ENCODE peak calls at places on chromosome 15, in four cellular contexts. T is mesenchymal stem cell, A is IMR-90, N is H9. W is an unnamed sample.

GRCh38 chr15:63553388-63553791 is 43.8 kb upstream of the FBXL22 start:
- DNase-seq in T (peak; percentile 97), A (peak; percentile 97), N (no peak), W (no peak)

GRCh38 chr15:27563765-27564164 is 535.4 kb downstream of the OCA2 start:
- DNase-seq in T (no peak), A (no peak), N (no peak), W (no peak)

GRCh38 chr15:25056484-25057429 is 102.0 kb downstream of the SNRPN start:
- DNase-seq in T (no peak), A (no peak), N (peak; percentile 30), W (no peak)

GRCh38 chr15:26590673-26591072 is 182.2 kb downstream of the GABRB3 start:
- DNase-seq in T (no peak), A (no peak), N (no peak), W (no peak)

GRCh38 chr15:92817339-92817886 is 82.7 kb upstream of the CHD2 start:
- DNase-seq in T (no peak), A (no peak), N (no peak), W (no peak)

GRCh38 chr15:25862469-25863066 is 559 bp downstream of the ATP10A start:
- DNase-seq in T (no peak), A (no peak), N (peak; percentile 51), W (peak; percentile 68)

GRCh38 chr15:38414351-38414750 is 39.6 kb upstream of the FAM98B start:
- DNase-seq in T (peak; percentile 75), A (peak; percentile 75), N (peak; percentile 56), W (peak; percentile 38)

GRCh38 chr15:79724804-79725203 is 172.0 kb downstream of the MTHFS start:
- DNase-seq in T (no peak), A (no peak), N (no peak), W (no peak)

GRCh38 chr15:75188499-75188898 is 13.2 kb upstream of the C15orf39 start:
- DNase-seq in T (no peak), A (no peak), N (no peak), W (no peak)
- H3K14ac ChIP-seq in T (no peak overlapping the region), A (no peak overlapping the region), N (no peak overlapping the region), W (no peak overlapping the region)

GRCh38 chr15:74373056-74373650 is 5.7 kb upstream of the CYP11A1 start:
- DNase-seq in T (no peak), A (no peak), N (no peak), W (no peak)
- H2BK15ac ChIP-seq in T (no peak overlapping the region), A (no peak overlapping the region), N (no peak overlapping the region), W (peak overlapping the region; percentile 98)

DNA sequence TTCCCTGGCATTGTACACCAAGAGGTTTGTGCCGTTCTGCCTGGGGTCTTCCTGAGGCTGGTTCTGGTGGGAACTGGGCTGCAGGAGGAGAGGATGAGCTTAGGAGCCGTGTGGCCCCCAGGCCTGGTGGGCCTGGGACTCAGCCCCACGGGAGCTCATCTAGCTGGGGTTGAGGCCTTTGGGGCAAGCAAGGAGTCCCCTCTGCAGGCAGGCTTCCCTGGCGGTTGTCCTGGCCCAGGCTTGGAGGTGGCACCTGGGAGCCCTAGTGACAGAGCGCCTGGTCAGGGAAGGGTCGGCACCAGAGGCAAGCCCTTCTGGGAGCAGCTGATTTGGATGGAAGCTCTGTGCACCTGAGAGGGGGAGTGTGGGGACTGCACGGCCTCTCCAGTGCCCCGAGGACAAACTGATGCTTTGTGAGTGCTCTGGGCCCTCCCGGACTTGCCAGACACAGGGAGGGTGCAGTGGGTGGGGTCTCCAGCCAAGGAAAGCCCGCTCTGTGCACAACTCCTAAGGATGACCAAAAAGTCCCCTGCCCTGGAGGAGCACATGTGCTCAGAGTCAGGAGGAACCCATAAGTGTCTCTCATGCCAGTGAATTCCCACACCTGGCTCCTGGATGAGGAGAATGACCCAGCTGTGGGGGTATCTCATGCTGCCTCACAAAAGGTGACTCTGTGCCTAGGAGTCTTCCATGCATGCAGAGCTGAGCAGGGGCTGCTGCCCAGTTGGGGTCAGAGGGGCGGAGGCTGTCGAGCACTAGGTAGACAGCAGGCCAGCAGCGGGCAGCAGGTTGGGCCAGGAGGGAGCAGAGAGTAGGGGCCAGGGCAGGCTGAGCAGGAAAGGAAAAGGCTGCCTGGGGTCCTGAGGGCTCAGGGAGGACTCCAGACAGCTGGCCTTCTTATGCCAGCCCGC is 2.7 kb downstream of the PAK6 start:
- DNase-seq in T (no peak), A (no peak), N (no peak), W (no peak)
- H3K14ac ChIP-seq in T (no peak overlapping the region), A (no peak overlapping the region), N (no peak overlapping the region), W (no peak overlapping the region)

GRCh38 chr15:81795899-81796298 is 249.9 kb downstream of the MEX3B start:
- DNase-seq in T (no peak), A (no peak), N (no peak), W (no peak)

GRCh38 chr15:81789403-81789802 is 256.4 kb downstream of the MEX3B start:
- DNase-seq in T (no peak), A (no peak), N (no peak), W (no peak)

GRCh38 chr15:81786776-81787175 is 259.0 kb downstream of the MEX3B start:
- DNase-seq in T (no peak), A (no peak), N (no peak), W (no peak)

DNA sequence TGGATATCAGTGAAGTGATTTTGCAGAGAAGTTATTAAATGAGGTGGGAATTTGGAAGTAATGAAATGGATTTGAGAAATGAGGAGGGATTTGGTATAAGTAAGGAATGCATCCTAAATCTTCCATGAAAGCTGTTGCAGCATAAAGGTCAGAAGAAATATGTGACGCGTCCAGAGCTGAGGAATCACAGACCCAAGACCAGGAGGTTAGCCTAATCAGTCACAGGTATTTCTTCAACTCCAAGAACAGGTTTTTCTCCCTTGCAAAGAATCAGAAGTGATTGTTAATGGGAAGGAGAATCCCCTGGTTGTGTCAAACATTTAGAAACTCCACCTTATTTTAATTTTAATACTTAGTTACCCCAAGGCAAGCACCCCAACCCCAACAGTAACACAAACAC is 253.2 kb downstream of the MEX3B start:
- DNase-seq in T (no peak), A (no peak), N (no peak), W (peak; percentile 11)
- H2BK15ac ChIP-seq in T (no peak overlapping the region), A (no peak overlapping the region), N (no peak overlapping the region), W (no peak overlapping the region)

GRCh38 chr15:98894312-98894711 is 113.3 kb downstream of the PGPEP1L start:
- DNase-seq in T (no peak), A (no peak), N (no peak), W (no peak)
- H3K14ac ChIP-seq in T (no peak overlapping the region), A (peak overlapping the region; percentile 35), N (no peak overlapping the region), W (no peak overlapping the region)

GRCh38 chr15:89490550-89491315 is 5.7 kb downstream of the RHCG start:
- DNase-seq in T (no peak), A (no peak), N (no peak), W (no peak)
- H2BK15ac ChIP-seq in T (no peak overlapping the region), A (no peak overlapping the region), N (no peak overlapping the region), W (no peak overlapping the region)

DNA sequence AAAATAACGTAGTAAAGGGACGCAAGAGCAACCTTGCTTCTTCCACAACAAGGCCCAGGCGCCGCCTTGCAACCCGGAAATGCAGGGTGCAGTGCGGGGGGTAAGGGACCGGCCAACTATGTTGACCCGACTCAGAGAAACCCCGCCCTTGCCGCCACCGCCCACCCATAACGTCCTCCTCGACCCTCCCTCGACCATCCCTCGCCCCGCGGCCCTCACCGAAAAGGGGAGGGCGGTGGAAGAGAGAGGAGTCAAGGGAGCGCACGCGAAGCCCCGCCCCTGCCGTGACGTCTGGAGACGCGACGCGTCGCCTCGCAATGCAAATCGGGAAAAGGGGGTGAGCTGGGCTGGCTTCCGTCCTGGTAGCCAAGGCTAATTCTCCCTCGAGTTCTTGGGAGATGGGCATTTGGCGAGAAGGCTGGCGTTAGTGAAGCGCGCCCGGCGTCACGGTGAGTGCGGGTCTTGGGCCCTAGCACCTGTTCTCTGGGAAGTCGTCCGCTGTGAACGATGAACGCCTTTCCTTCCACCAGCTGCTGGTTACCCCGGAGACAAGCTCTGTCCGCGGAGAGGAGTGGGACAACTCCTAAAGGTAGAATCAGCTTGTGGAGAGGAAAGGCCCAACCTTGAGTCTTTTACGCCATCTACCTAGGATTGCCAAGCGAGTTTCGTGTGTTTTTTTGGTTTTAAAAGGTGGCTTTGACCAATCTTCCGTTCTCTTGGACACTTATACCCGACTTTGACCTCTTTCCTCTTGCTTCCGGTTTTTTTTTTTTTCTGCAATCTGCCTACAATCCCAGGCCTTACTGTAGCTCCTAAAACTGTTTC is at the start of gene USP8:
- DNase-seq in T (peak; percentile 97), A (peak; percentile 95), N (peak; percentile 100), W (peak; percentile 98)
- H3K14ac ChIP-seq in T (no peak within 1 kb of the TSS), A (peak within 1 kb of the TSS; percentile 95), N (peak within 1 kb of the TSS; percentile 92), W (no peak within 1 kb of the TSS)

GRCh38 chr15:64770626-64771025 is 4.8 kb downstream of the RBPMS2 start:
- DNase-seq in T (no peak), A (no peak), N (no peak), W (no peak)
- H2BK15ac ChIP-seq in T (no peak overlapping the region), A (no peak overlapping the region), N (no peak overlapping the region), W (no peak overlapping the region)

GRCh38 chr15:77497942-77498361 is 77.3 kb downstream of the HMG20A start:
- DNase-seq in T (peak; percentile 18), A (peak; percentile 29), N (no peak), W (no peak)

GRCh38 chr15:77499087-77499765 is 78.5 kb downstream of the HMG20A start:
- DNase-seq in T (no peak), A (peak; percentile 26), N (no peak), W (no peak)

GRCh38 chr15:77497108-77497737 is 76.5 kb downstream of the HMG20A start:
- DNase-seq in T (peak; percentile 35), A (no peak), N (peak; percentile 64), W (no peak)

GRCh38 chr15:77495806-77496589 is 75.3 kb downstream of the HMG20A start:
- DNase-seq in T (no peak), A (peak; percentile 43), N (peak; percentile 63), W (peak; percentile 56)

DNA sequence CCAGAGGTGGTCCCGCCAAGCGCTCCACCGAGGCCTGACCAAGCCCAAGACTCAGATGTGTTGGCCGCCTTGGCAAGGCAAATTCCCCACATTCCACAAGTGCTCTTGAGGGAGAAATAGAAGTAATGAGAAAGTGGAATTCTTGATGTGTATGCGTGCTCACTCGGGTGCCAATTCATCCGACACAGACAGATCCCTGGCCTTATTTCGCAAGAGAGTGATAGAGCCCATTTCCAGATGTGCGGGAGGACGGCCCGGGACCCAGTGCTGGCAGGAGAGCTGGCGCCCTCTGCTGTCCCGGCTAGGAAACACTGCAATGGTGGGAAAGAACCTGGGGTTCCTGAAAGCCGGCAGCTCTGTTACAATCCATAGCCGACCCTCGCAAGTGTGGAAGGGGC is 76.0 kb downstream of the HMG20A start:
- DNase-seq in T (peak; percentile 90), A (peak; percentile 97), N (peak; percentile 90), W (peak; percentile 95)
- H3K14ac ChIP-seq in T (no peak overlapping the region), A (peak overlapping the region; percentile 96), N (no peak overlapping the region), W (no peak overlapping the region)

GRCh38 chr15:49046113-49046883 is at the start of gene SECISBP2L:
- DNase-seq in T (peak; percentile 95), A (peak; percentile 92), N (peak; percentile 98), W (peak; percentile 92)
- H2BK15ac ChIP-seq in T (peak within 1 kb of the TSS; percentile 77), A (peak within 1 kb of the TSS; percentile 83), N (no peak within 1 kb of the TSS), W (no peak within 1 kb of the TSS)